ENCODE peak calls at places on chromosome 14, in seven cellular contexts. X, J, S, O, H, B and M are unnamed samples.

GRCh38 chr14:23310546-23310945 is 3.9 kb downstream of the BCL2L2 start:
- DNase-seq in X (no peak), J (no peak), S (no peak), O (no peak), H (no peak), B (no peak), M (no peak)

GRCh38 chr14:103372017-103372416 is 13.2 kb upstream of the MARK3 start:
- DNase-seq in X (no peak), J (no peak), S (no peak), O (no peak), H (no peak), B (no peak), M (no peak)

GRCh38 chr14:104341532-104342434 is 203.4 kb downstream of the KIF26A start:
- DNase-seq in X (no peak), J (peak), S (peak), O (no peak), H (no peak), B (no peak), M (no peak)

GRCh38 chr14:24093901-24094838 is at the start of gene PCK2:
- DNase-seq in X (peak), J (peak), S (peak), O (peak), H (peak), B (peak), M (peak)

GRCh38 chr14:68659021-68659931 is 133.6 kb downstream of the ZFP36L1 start:
- DNase-seq in X (no peak), J (peak), S (no peak), O (no peak), H (no peak), B (no peak), M (no peak)

GRCh38 chr14:92122351-92122677 is 545 bp downstream of the CPSF2 start:
- DNase-seq in X (no peak), J (peak), S (no peak), O (no peak), H (no peak), B (no peak), M (no peak)

GRCh38 chr14:99737451-99737951 is 53.4 kb downstream of the CYP46A1 start:
- DNase-seq in X (no peak), J (no peak), S (no peak), O (no peak), H (no peak), B (no peak), M (no peak)

GRCh38 chr14:69625299-69626131 is 14.1 kb downstream of the SUSD6 start:
- DNase-seq in X (peak), J (peak), S (peak), O (no peak), H (no peak), B (peak), M (no peak)

GRCh38 chr14:56891226-56891625 is 80.9 kb upstream of the OTX2 start:
- DNase-seq in X (no peak), J (no peak), S (no peak), O (no peak), H (no peak), B (no peak), M (no peak)

GRCh38 chr14:99430491-99430890 is 50.2 kb downstream of the SETD3 start:
- DNase-seq in X (no peak), J (peak), S (no peak), O (no peak), H (no peak), B (peak), M (no peak)

GRCh38 chr14:26820101-26820500 is 222.3 kb upstream of the NOVA1 start:
- DNase-seq in X (no peak), J (peak), S (no peak), O (no peak), H (no peak), B (no peak), M (no peak)

GRCh38 chr14:56585461-56586084 is 6.0 kb downstream of the TMEM260 start:
- DNase-seq in X (no peak), J (no peak), S (no peak), O (no peak), H (no peak), B (no peak), M (no peak)

GRCh38 chr14:66709292-66709691 is 201.3 kb downstream of the GPHN start:
- DNase-seq in X (no peak), J (peak), S (no peak), O (peak), H (no peak), B (no peak), M (no peak)

GRCh38 chr14:76381817-76382494 is 6.0 kb downstream of the ESRRB start:
- DNase-seq in X (no peak), J (no peak), S (no peak), O (no peak), H (no peak), B (no peak), M (no peak)

GRCh38 chr14:54362089-54362504 is 34.7 kb upstream of the CDKN3 start:
- DNase-seq in X (no peak), J (no peak), S (no peak), O (no peak), H (no peak), B (no peak), M (no peak)